ENCODE peak calls at places on chromosome 17, in four cellular contexts. J is K562, T is GM12878, W is HepG2. U is an unnamed sample.

GRCh38 chr17:75840779-75841123 is 3.5 kb downstream of the UNC13D start:
- DNase-seq in J (no peak), T (no peak), W (no peak), U (no peak)

GRCh38 chr17:43707184-43707583 is 45.5 kb upstream of the MEOX1 start:
- DNase-seq in J (no peak), T (no peak), W (no peak), U (no peak)

GRCh38 chr17:50559674-50560184 is 786 bp upstream of the CACNA1G start:
- DNase-seq in J (peak; percentile 78), T (no peak), W (no peak), U (peak; percentile 78)

GRCh38 chr17:57281887-57282653 is 25.7 kb downstream of the MSI2 start:
- DNase-seq in J (peak; percentile 12), T (no peak), W (no peak), U (no peak)

GRCh38 chr17:39663340-39663687 is 1.8 kb upstream of the TCAP start:
- DNase-seq in J (no peak), T (no peak), W (no peak), U (no peak)

GRCh38 chr17:82239401-82239925 is 10.6 kb downstream of the SLC16A3 start:
- DNase-seq in J (peak; percentile 41), T (no peak), W (no peak), U (no peak)

GRCh38 chr17:62923515-62924150 is 42.4 kb upstream of the TANC2 start:
- DNase-seq in J (no peak), T (no peak), W (no peak), U (no peak)

GRCh38 chr17:78708510-78708973 is 73.5 kb downstream of the CYTH1 start:
- DNase-seq in J (peak; percentile 59), T (no peak), W (peak; percentile 85), U (peak; percentile 59)

GRCh38 chr17:32912218-32912897 is 15.6 kb upstream of the TMEM98 start:
- DNase-seq in J (peak; percentile 94), T (no peak), W (peak; percentile 84), U (no peak)

GRCh38 chr17:30599424-30600061 is 122.3 kb downstream of the GOSR1 start:
- DNase-seq in J (no peak), T (peak; percentile 7), W (no peak), U (no peak)

GRCh38 chr17:68981288-68981687 is 26.1 kb upstream of the ABCA8 start:
- DNase-seq in J (no peak), T (peak; percentile 32), W (peak; percentile 20), U (no peak)

GRCh38 chr17:57084802-57085447 is at the start of gene AKAP1:
- DNase-seq in J (peak; percentile 97), T (peak; percentile 72), W (peak; percentile 92), U (peak; percentile 80)

GRCh38 chr17:63700528-63701441 is 860 bp upstream of the LIMD2 start:
- DNase-seq in J (no peak), T (no peak), W (no peak), U (no peak)

GRCh38 chr17:64950871-64951270 is 31.6 kb upstream of the LRRC37A3 start:
- DNase-seq in J (no peak), T (no peak), W (no peak), U (no peak)

GRCh38 chr17:31130286-31131224 is 35.8 kb downstream of the NF1 start:
- DNase-seq in J (no peak), T (no peak), W (no peak), U (no peak)

GRCh38 chr17:29585080-29585751 is 4.2 kb downstream of the GIT1 start:
- DNase-seq in J (peak; percentile 30), T (no peak), W (no peak), U (no peak)

GRCh38 chr17:30550512-30551273 is 73.5 kb downstream of the GOSR1 start:
- DNase-seq in J (peak; percentile 64), T (peak; percentile 68), W (no peak), U (no peak)

GRCh38 chr17:62848334-62848733 is 40.2 kb upstream of the MARCHF10 start:
- DNase-seq in J (no peak), T (no peak), W (no peak), U (no peak)

GRCh38 chr17:9044796-9045470 is 23.6 kb downstream of the NTN1 start:
- DNase-seq in J (no peak), T (no peak), W (no peak), U (no peak)

GRCh38 chr17:489758-490329 is 137.2 kb upstream of the RPH3AL start:
- DNase-seq in J (peak; percentile 25), T (no peak), W (peak; percentile 14), U (no peak)

GRCh38 chr17:40526668-40527067 is 25.2 kb upstream of the TNS4 start:
- DNase-seq in J (no peak), T (no peak), W (no peak), U (no peak)

GRCh38 chr17:10119203-10120112 is 78.9 kb downstream of the GAS7 start:
- DNase-seq in J (no peak), T (peak; percentile 37), W (no peak), U (no peak)

GRCh38 chr17:1211287-1211686 is 31.5 kb upstream of the ABR start:
- DNase-seq in J (no peak), T (no peak), W (no peak), U (no peak)

GRCh38 chr17:70070297-70071027 is 4.6 kb upstream of the KCNJ16 start:
- DNase-seq in J (no peak), T (no peak), W (no peak), U (no peak)

GRCh38 chr17:66949501-66949900 is 15.0 kb upstream of the CACNG4 start:
- DNase-seq in J (no peak), T (no peak), W (no peak), U (no peak)

GRCh38 chr17:78883533-78884131 is 19.4 kb downstream of the CEP295NL start:
- DNase-seq in J (no peak), T (no peak), W (peak; percentile 89), U (no peak)

GRCh38 chr17:71361691-71362450 is 758.9 kb upstream of the SOX9 start:
- DNase-seq in J (no peak), T (no peak), W (no peak), U (no peak)

GRCh38 chr17:29342148-29342765 is 47.9 kb upstream of the TAOK1 start:
- DNase-seq in J (no peak), T (no peak), W (no peak), U (no peak)

GRCh38 chr17:62714016-62714777 is 86.7 kb downstream of the MRC2 start:
- DNase-seq in J (no peak), T (no peak), W (no peak), U (no peak)

GRCh38 chr17:41645371-41646063 is 21.1 kb upstream of the KRT17 start:
- DNase-seq in J (peak; percentile 79), T (no peak), W (peak; percentile 67), U (no peak)

GRCh38 chr17:45227101-45227591 is 5.5 kb downstream of the FMNL1 start:
- DNase-seq in J (peak; percentile 74), T (peak; percentile 54), W (no peak), U (no peak)
- H3K4me3 ChIP-seq in J (peak overlapping the region; percentile 20), T (peak overlapping the region; percentile 89), W (peak overlapping the region; percentile 17), U (no peak overlapping the region)

DNA sequence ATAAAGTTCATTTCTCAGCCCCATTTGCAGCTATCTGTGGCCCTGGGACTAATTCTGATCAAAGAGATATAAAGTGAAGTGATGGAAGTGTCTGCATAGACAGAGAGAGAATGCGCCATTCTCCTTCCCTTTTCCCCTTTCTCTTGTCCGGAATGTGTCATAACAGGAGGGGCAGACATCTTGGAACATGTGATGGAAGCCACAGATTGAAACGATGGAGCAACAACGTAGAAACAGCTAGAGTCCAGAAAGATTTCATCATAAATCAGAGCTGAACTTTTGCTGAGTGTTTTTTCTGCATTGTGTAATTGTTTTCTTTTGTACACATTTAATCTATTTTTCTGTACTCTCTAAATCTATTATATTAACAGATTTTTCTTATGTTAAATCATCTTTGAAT is 11.3 kb downstream of the ASGR1 start:
- DNase-seq in J (no peak), T (no peak), W (peak; percentile 56), U (no peak)
- TF ChIP-seq BRCA1 in J (no peak), T (no peak), W (no peak), U (no peak)

DNA sequence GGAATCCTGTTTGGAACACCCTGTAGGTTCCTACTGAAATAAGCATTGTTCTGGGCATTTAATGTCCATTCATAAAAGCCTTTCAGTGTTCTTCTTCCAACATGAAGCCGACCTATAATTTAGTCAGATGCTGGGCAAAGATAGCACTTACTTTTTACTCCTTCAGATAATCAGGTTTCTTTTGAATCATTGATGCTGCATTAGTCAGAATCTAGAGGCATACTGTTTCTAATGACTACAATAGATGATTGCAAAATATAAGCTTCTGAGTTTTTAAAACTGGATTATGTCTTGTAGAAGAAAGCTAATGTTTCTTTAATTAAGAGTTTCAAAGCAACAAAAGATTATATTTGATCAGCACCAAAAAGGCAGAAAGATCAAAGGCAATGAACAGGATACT is 16.0 kb downstream of the MMD start:
- DNase-seq in J (no peak), T (no peak), W (no peak), U (no peak)
- TF ChIP-seq CBX5 in J (no peak), T (no peak), W (no peak), U (no peak)

DNA sequence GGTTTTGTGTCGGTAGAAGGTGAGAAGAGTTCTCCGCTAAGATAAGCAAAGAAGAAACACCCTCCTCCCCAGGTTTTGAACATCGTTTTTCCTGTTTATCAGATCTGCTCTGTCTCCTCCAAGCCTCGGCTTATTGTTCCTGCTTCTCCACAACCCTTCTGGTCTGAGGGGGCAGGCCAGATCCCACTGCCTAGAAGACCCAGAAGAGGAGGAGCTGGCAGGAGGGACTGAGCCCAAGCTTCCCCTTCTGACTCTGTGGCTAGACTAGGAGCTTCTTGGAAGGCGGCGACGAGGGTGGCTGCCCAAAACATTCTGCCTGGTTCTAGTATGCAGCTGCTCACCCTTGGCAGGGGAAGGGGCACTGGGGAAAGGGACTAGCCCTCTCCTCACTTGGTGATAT is 5.1 kb upstream of the HOXB5 start:
- DNase-seq in J (no peak), T (no peak), W (no peak), U (no peak)
- H3K4me3 ChIP-seq in J (no peak overlapping the region), T (no peak overlapping the region), W (no peak overlapping the region), U (no peak overlapping the region)

DNA sequence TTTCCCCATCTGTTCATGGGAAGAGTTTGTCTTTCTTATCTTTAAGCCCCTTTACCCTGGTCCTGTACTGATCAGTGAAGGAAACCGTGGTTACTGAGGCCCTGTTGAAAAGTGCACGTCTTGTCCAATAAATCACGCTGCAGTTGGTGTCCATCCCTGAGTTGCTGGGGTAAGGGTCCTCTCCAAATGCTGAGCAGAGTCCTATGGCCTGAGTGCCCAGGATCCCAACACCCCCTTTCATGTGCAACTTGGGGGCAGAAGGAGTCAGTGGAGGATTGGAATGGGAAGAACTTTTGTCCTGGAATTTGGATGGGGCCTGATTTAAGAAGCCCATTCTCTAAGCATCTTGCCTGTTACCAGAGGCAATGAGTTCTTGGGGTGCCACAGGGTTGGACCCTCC is 7.0 kb upstream of the TBX2 start:
- DNase-seq in J (no peak), T (no peak), W (no peak), U (no peak)
- TF ChIP-seq BRCA1 in J (no peak), T (no peak), W (no peak), U (no peak)

GRCh38 chr17:80864751-80865150 is 126.9 kb upstream of the CHMP6 start:
- DNase-seq in J (no peak), T (no peak), W (no peak), U (no peak)
- TF ChIP-seq CBX5 in J (no peak), T (no peak), W (no peak), U (no peak)

U was measured in H1.